ENCODE peak calls at places on chromosomes 5 and 9, in seven cellular contexts. Z is neural crest cell, N is fibroblast of lung, O is body of pancreas, S is LHCN-M2, A is T-helper 22 cell, I is HCT116. U is an unnamed sample.
A peak's percentile ranks its signal among the peaks of the same experiment; 100 is the strongest.

GRCh38 chr5:77645158-77645994 is 6.9 kb upstream of the OTP start:
- DNase-seq in O (peak; percentile 35), Z (no peak), A (no peak), S (no peak), N (no peak), I (peak; percentile 29), U (peak; percentile 86)

GRCh38 chr5:142520885-142521284 is 165.0 kb downstream of the FGF1 start:
- DNase-seq in S (peak; percentile 57), A (no peak), N (peak; percentile 69), Z (no peak), I (no peak), O (no peak), U (no peak)

GRCh38 chr5:103178167-103178566 is 58.1 kb downstream of the PPIP5K2 start:
- DNase-seq in N (no peak), O (no peak), I (no peak), A (no peak), S (peak; percentile 1), Z (no peak), U (peak; percentile 2)

GRCh38 chr9:131714161-131714646 is 25.7 kb downstream of the RAPGEF1 start:
- DNase-seq in I (no peak), N (peak; percentile 94), S (peak; percentile 87), Z (no peak), O (no peak), A (no peak), U (peak; percentile 61)

GRCh38 chr5:179198865-179199645 is 138.9 kb downstream of the ZNF354C start:
- DNase-seq in I (no peak), S (no peak), A (no peak), O (no peak), Z (no peak), N (no peak), U (no peak)

GRCh38 chr9:33159058-33159759 is 7.9 kb downstream of the B4GALT1 start:
- DNase-seq in Z (no peak), I (no peak), S (peak; percentile 52), N (no peak), O (peak; percentile 48), A (peak; percentile 55), U (peak; percentile 69)

GRCh38 chr5:95048633-95049032 is 236.3 kb downstream of the MCTP1 start:
- DNase-seq in I (no peak), S (no peak), Z (no peak), A (no peak), O (no peak), N (no peak), U (no peak)

GRCh38 chr5:153965102-153965645 is 73.5 kb downstream of the FAM114A2 start:
- DNase-seq in N (peak; percentile 32), I (peak; percentile 32), S (peak; percentile 69), Z (peak; percentile 64), O (peak; percentile 47), A (no peak), U (peak; percentile 83)

GRCh38 chr5:177606071-177607051 is 6.4 kb downstream of the B4GALT7 start:
- DNase-seq in N (no peak), S (no peak), Z (no peak), I (no peak), O (no peak), A (no peak), U (no peak)

GRCh38 chr9:125579030-125579932 is 127.7 kb downstream of the MAPKAP1 start:
- DNase-seq in S (no peak), N (no peak), A (no peak), Z (no peak), O (no peak), I (no peak), U (no peak)

GRCh38 chr5:150573867-150574817 is 66.2 kb downstream of the NDST1 start:
- DNase-seq in S (no peak), Z (no peak), O (no peak), A (no peak), N (peak; percentile 33), I (no peak), U (peak; percentile 31)

GRCh38 chr5:83513081-83513480 is 41.5 kb downstream of the VCAN start:
- DNase-seq in Z (no peak), A (no peak), S (no peak), N (no peak), O (no peak), I (no peak), U (no peak)

GRCh38 chr5:159854916-159855315 is 61.4 kb upstream of the ADRA1B start:
- DNase-seq in Z (no peak), I (no peak), S (peak; percentile 18), N (peak; percentile 74), O (no peak), A (no peak), U (no peak)

GRCh38 chr9:7779201-7779600 is 20.4 kb downstream of the DMAC1 start:
- DNase-seq in S (no peak), N (no peak), O (no peak), Z (no peak), A (no peak), I (no peak), U (no peak)

GRCh38 chr5:11909471-11909870 is 5.2 kb upstream of the CTNND2 start:
- DNase-seq in S (no peak), O (no peak), Z (no peak), I (no peak), A (no peak), N (peak; percentile 51), U (no peak)

GRCh38 chr5:154189819-154190651 is 498 bp upstream of the GALNT10 start:
- DNase-seq in S (peak; percentile 79), I (peak; percentile 51), N (peak; percentile 73), Z (peak; percentile 67), O (peak; percentile 89), A (peak; percentile 69), U (peak; percentile 91)

GRCh38 chr5:83924171-83924570 is 203.5 kb upstream of the HAPLN1 start:
- DNase-seq in S (peak; percentile 20), A (no peak), I (no peak), Z (no peak), O (no peak), N (peak; percentile 93), U (no peak)

GRCh38 chr9:86637515-86637914 is 283.3 kb upstream of the TUT7 start:
- DNase-seq in I (no peak), N (peak; percentile 29), S (peak; percentile 29), Z (peak; percentile 89), O (peak; percentile 52), A (no peak), U (no peak)

GRCh38 chr5:16271851-16272250 is 92.3 kb upstream of the MARCHF11 start:
- DNase-seq in O (no peak), I (no peak), A (no peak), N (no peak), Z (no peak), S (no peak), U (no peak)

GRCh38 chr5:122723606-122724352 is 51.1 kb upstream of the SNX2 start:
- DNase-seq in I (no peak), N (peak; percentile 67), S (peak; percentile 65), O (no peak), Z (no peak), A (no peak), U (no peak)

GRCh38 chr5:3531320-3531986 is 64.2 kb upstream of the IRX1 start:
- DNase-seq in O (no peak), I (no peak), A (no peak), S (no peak), Z (no peak), N (no peak), U (no peak)

GRCh38 chr5:100647461-100648230 is 112.5 kb downstream of the FAM174A start:
- DNase-seq in N (peak; percentile 27), O (peak; percentile 61), A (no peak), Z (no peak), S (peak; percentile 26), I (no peak), U (no peak)

GRCh38 chr5:76527685-76528161 is 95.5 kb downstream of the F2RL2 start:
- DNase-seq in Z (no peak), N (peak; percentile 91), O (no peak), I (no peak), S (no peak), A (no peak), U (no peak)

GRCh38 chr5:169945831-169946261 is 34.4 kb downstream of the INSYN2B start:
- DNase-seq in S (peak; percentile 32), N (peak; percentile 95), A (no peak), O (no peak), Z (peak; percentile 23), I (no peak), U (peak; percentile 22)

GRCh38 chr5:38528162-38528703 is 28.2 kb downstream of the LIFR start:
- DNase-seq in I (no peak), O (no peak), N (no peak), S (peak; percentile 50), A (no peak), Z (no peak), U (no peak)

GRCh38 chr5:132372542-132372941 is 3.0 kb downstream of the SLC22A5 start:
- DNase-seq in A (no peak), I (no peak), O (no peak), N (no peak), S (no peak), Z (no peak), U (no peak)

GRCh38 chr5:143173139-143173889 is 230.2 kb downstream of the NR3C1 start:
- DNase-seq in O (no peak), S (no peak), N (no peak), Z (no peak), I (no peak), A (no peak), U (no peak)

GRCh38 chr5:10354048-10354872 is 765 bp downstream of the MARCHF6 start:
- DNase-seq in N (peak; percentile 52), A (peak; percentile 14), Z (peak; percentile 65), O (peak; percentile 58), I (no peak), S (peak; percentile 38), U (peak; percentile 33)

GRCh38 chr5:88145205-88145602 is 123.4 kb downstream of the TMEM161B start:
- DNase-seq in A (no peak), Z (no peak), N (no peak), S (no peak), I (no peak), O (no peak), U (no peak)

GRCh38 chr9:137167752-137168574 is 1.9 kb downstream of the LRRC26 start:
- DNase-seq in Z (peak; percentile 26), I (no peak), S (no peak), A (no peak), O (no peak), N (no peak), U (peak; percentile 77)